ENCODE peak calls at places on chromosomes 6 and 20, in six cellular contexts. One of them, this sample, is unnamed. For H3K4me1, the result is how much of the 10 kb centered on the place peaks cover.

GRCh38 chr6:15433517-15433874 is 187.6 kb downstream of the JARID2 start:
- DNase-seq in IMR-90: no peak
- DNase-seq in mesenchymal stem cell: no peak
- DNase-seq in H1: no peak
- DNase-seq in H9: peak
- DNase-seq in trophoblast cell: no peak
- DNase-seq in this sample: no peak

GRCh38 chr6:43990627-43991619 is 136.3 kb downstream of the MRPL14 start:
- DNase-seq in IMR-90: peak
- DNase-seq in mesenchymal stem cell: peak
- DNase-seq in H1: no peak
- DNase-seq in H9: no peak
- DNase-seq in trophoblast cell: no peak
- DNase-seq in this sample: no peak

GRCh38 chr20:63074182-63074581 is 67.4 kb upstream of the BHLHE23 start:
- DNase-seq in IMR-90: no peak
- DNase-seq in mesenchymal stem cell: no peak
- DNase-seq in H1: no peak
- DNase-seq in H9: no peak
- DNase-seq in trophoblast cell: no peak
- DNase-seq in this sample: no peak

GRCh38 chr6:137218473-137218916 is 690 bp downstream of the IFNGR1 start:
- DNase-seq in IMR-90: peak
- DNase-seq in mesenchymal stem cell: peak
- DNase-seq in H1: no peak
- DNase-seq in H9: no peak
- DNase-seq in trophoblast cell: peak
- DNase-seq in this sample: peak

GRCh38 chr6:133964052-133964451 is 11.0 kb downstream of the TBPL1 start:
- DNase-seq in IMR-90: peak
- DNase-seq in mesenchymal stem cell: peak
- DNase-seq in H1: no peak
- DNase-seq in H9: no peak
- DNase-seq in trophoblast cell: peak
- DNase-seq in this sample: no peak

GRCh38 chr20:48603116-48603818 is 224.5 kb downstream of the PREX1 start:
- DNase-seq in IMR-90: no peak
- DNase-seq in mesenchymal stem cell: no peak
- DNase-seq in H1: no peak
- DNase-seq in H9: peak
- DNase-seq in trophoblast cell: no peak
- DNase-seq in this sample: no peak

GRCh38 chr6:34310846-34311245 is 62.0 kb upstream of the SMIM29 start:
- DNase-seq in IMR-90: no peak
- DNase-seq in mesenchymal stem cell: no peak
- DNase-seq in H1: no peak
- DNase-seq in H9: no peak
- DNase-seq in trophoblast cell: no peak
- DNase-seq in this sample: no peak

GRCh38 chr20:50554694-50555579 is 44.8 kb downstream of the PTPN1 start:
- DNase-seq in IMR-90: no peak
- DNase-seq in mesenchymal stem cell: no peak
- DNase-seq in H1: no peak
- DNase-seq in H9: no peak
- DNase-seq in trophoblast cell: no peak
- DNase-seq in this sample: no peak

GRCh38 chr6:141580988-141581387 is 551.7 kb upstream of the GJE1 start:
- DNase-seq in IMR-90: peak
- DNase-seq in mesenchymal stem cell: no peak
- DNase-seq in H1: no peak
- DNase-seq in H9: no peak
- DNase-seq in trophoblast cell: no peak
- DNase-seq in this sample: no peak

GRCh38 chr6:28980797-28981390 is 24.2 kb downstream of the ZNF311 start:
- DNase-seq in IMR-90: peak
- DNase-seq in mesenchymal stem cell: peak
- DNase-seq in H1: peak
- DNase-seq in H9: peak
- DNase-seq in trophoblast cell: peak
- DNase-seq in this sample: peak

GRCh38 chr6:5028301-5028700 is 24.5 kb upstream of the RPP40 start:
- DNase-seq in IMR-90: no peak
- DNase-seq in mesenchymal stem cell: no peak
- DNase-seq in H1: no peak
- DNase-seq in H9: no peak
- DNase-seq in trophoblast cell: no peak
- DNase-seq in this sample: no peak

GRCh38 chr6:39471954-39472659 is 149.6 kb upstream of the KCNK16 start:
- DNase-seq in IMR-90: no peak
- DNase-seq in mesenchymal stem cell: no peak
- DNase-seq in H1: no peak
- DNase-seq in H9: no peak
- DNase-seq in trophoblast cell: no peak
- DNase-seq in this sample: no peak

GRCh38 chr6:107443066-107443903 is 16.1 kb downstream of the PDSS2 start:
- DNase-seq in IMR-90: peak
- DNase-seq in mesenchymal stem cell: peak
- DNase-seq in H1: no peak
- DNase-seq in H9: no peak
- DNase-seq in trophoblast cell: no peak
- DNase-seq in this sample: no peak

GRCh38 chr20:21534453-21534852 is 20.6 kb upstream of the NKX2-2 start:
- DNase-seq in IMR-90: no peak
- DNase-seq in mesenchymal stem cell: no peak
- DNase-seq in H1: no peak
- DNase-seq in H9: no peak
- DNase-seq in trophoblast cell: no peak
- DNase-seq in this sample: no peak

GRCh38 chr6:153090241-153090930 is 40.7 kb downstream of the RGS17 start:
- DNase-seq in IMR-90: peak
- DNase-seq in mesenchymal stem cell: peak
- DNase-seq in H1: no peak
- DNase-seq in H9: no peak
- DNase-seq in trophoblast cell: no peak
- DNase-seq in this sample: no peak

GRCh38 chr20:63483834-63484233 is 11.4 kb upstream of the KCNQ2 start:
- DNase-seq in IMR-90: no peak
- DNase-seq in mesenchymal stem cell: no peak
- DNase-seq in H1: no peak
- DNase-seq in H9: peak
- DNase-seq in trophoblast cell: no peak
- DNase-seq in this sample: no peak

GRCh38 chr6:9646346-9647042 is 768.4 kb downstream of the TFAP2A start:
- DNase-seq in IMR-90: peak
- DNase-seq in mesenchymal stem cell: peak
- DNase-seq in H1: no peak
- DNase-seq in H9: no peak
- DNase-seq in trophoblast cell: peak
- DNase-seq in this sample: no peak

GRCh38 chr6:114377881-114378280 is 35.1 kb upstream of the HS3ST5 start:
- DNase-seq in IMR-90: peak
- DNase-seq in mesenchymal stem cell: no peak
- DNase-seq in H1: no peak
- DNase-seq in H9: no peak
- DNase-seq in trophoblast cell: no peak
- DNase-seq in this sample: no peak

GRCh38 chr6:94736231-94736630 is 841.1 kb upstream of the MANEA start:
- DNase-seq in IMR-90: no peak
- DNase-seq in mesenchymal stem cell: no peak
- DNase-seq in H1: no peak
- DNase-seq in H9: no peak
- DNase-seq in trophoblast cell: no peak
- DNase-seq in this sample: no peak

GRCh38 chr6:167564416-167565250 is 239.7 kb downstream of the TTLL2 start:
- DNase-seq in IMR-90: no peak
- DNase-seq in mesenchymal stem cell: no peak
- DNase-seq in H1: no peak
- DNase-seq in H9: no peak
- DNase-seq in trophoblast cell: no peak
- DNase-seq in this sample: no peak

GRCh38 chr6:107666084-107666981 is 157.8 kb downstream of the SCML4 start:
- DNase-seq in IMR-90: peak
- DNase-seq in mesenchymal stem cell: peak
- DNase-seq in H1: no peak
- DNase-seq in H9: no peak
- DNase-seq in trophoblast cell: no peak
- DNase-seq in this sample: no peak

GRCh38 chr6:127118505-127119360 is at the start of gene RSPO3:
- DNase-seq in IMR-90: peak
- DNase-seq in mesenchymal stem cell: peak
- DNase-seq in H1: peak
- DNase-seq in H9: peak
- DNase-seq in trophoblast cell: no peak
- DNase-seq in this sample: peak

GRCh38 chr6:139926711-139927110 is 552.3 kb upstream of the CITED2 start:
- DNase-seq in IMR-90: peak
- DNase-seq in mesenchymal stem cell: peak
- DNase-seq in H1: no peak
- DNase-seq in H9: no peak
- DNase-seq in trophoblast cell: no peak
- DNase-seq in this sample: no peak

GRCh38 chr6:107877968-107878367 is 53.9 kb upstream of the SCML4 start:
- DNase-seq in IMR-90: no peak
- DNase-seq in mesenchymal stem cell: no peak
- DNase-seq in H1: no peak
- DNase-seq in H9: no peak
- DNase-seq in trophoblast cell: no peak
- DNase-seq in this sample: no peak

GRCh38 chr6:150696156-150696555 is 96.5 kb downstream of the PLEKHG1 start:
- DNase-seq in IMR-90: no peak
- DNase-seq in mesenchymal stem cell: peak
- DNase-seq in H1: no peak
- DNase-seq in H9: no peak
- DNase-seq in trophoblast cell: no peak
- DNase-seq in this sample: no peak

GRCh38 chr20:63580796-63581461 is 6.9 kb upstream of the HELZ2 start:
- DNase-seq in IMR-90: peak
- DNase-seq in mesenchymal stem cell: peak
- DNase-seq in H1: no peak
- DNase-seq in H9: peak
- DNase-seq in trophoblast cell: peak
- DNase-seq in this sample: no peak

GRCh38 chr6:170438402-170438753 is 114.7 kb downstream of the PSMB1 start:
- DNase-seq in IMR-90: peak
- DNase-seq in mesenchymal stem cell: peak
- DNase-seq in H1: peak
- DNase-seq in H9: peak
- DNase-seq in trophoblast cell: peak
- DNase-seq in this sample: peak

GRCh38 chr6:43386492-43386891 is 17.0 kb upstream of the ZNF318 start:
- DNase-seq in IMR-90: peak
- DNase-seq in mesenchymal stem cell: no peak
- DNase-seq in H1: no peak
- DNase-seq in H9: no peak
- DNase-seq in trophoblast cell: no peak
- DNase-seq in this sample: no peak

GRCh38 chr6:170440437-170440836 is 112.7 kb downstream of the PSMB1 start:
- DNase-seq in IMR-90: no peak
- DNase-seq in mesenchymal stem cell: no peak
- DNase-seq in H1: no peak
- DNase-seq in H9: peak
- DNase-seq in trophoblast cell: no peak
- DNase-seq in this sample: no peak

GRCh38 chr20:21387528-21387927 is 9.8 kb downstream of the NKX2-4 start:
- DNase-seq in IMR-90: no peak
- DNase-seq in mesenchymal stem cell: no peak
- DNase-seq in H1: no peak
- DNase-seq in H9: no peak
- DNase-seq in trophoblast cell: no peak
- DNase-seq in this sample: no peak

GRCh38 chr6:3194535-3195376 is 32.7 kb downstream of the TUBB2B start:
- DNase-seq in IMR-90: peak
- DNase-seq in mesenchymal stem cell: peak
- DNase-seq in H1: peak
- DNase-seq in H9: peak
- DNase-seq in trophoblast cell: no peak
- DNase-seq in this sample: peak

GRCh38 chr20:61968036-61968810 is 97.5 kb downstream of the TAF4 start:
- DNase-seq in IMR-90: no peak
- DNase-seq in mesenchymal stem cell: no peak
- DNase-seq in H1: peak
- DNase-seq in H9: no peak
- DNase-seq in trophoblast cell: no peak
- DNase-seq in this sample: no peak

GRCh38 chr20:19495905-19496703 is 262.0 kb upstream of the RIN2 start:
- DNase-seq in IMR-90: no peak
- DNase-seq in mesenchymal stem cell: no peak
- DNase-seq in H1: no peak
- DNase-seq in H9: no peak
- DNase-seq in trophoblast cell: no peak
- DNase-seq in this sample: no peak

DNA sequence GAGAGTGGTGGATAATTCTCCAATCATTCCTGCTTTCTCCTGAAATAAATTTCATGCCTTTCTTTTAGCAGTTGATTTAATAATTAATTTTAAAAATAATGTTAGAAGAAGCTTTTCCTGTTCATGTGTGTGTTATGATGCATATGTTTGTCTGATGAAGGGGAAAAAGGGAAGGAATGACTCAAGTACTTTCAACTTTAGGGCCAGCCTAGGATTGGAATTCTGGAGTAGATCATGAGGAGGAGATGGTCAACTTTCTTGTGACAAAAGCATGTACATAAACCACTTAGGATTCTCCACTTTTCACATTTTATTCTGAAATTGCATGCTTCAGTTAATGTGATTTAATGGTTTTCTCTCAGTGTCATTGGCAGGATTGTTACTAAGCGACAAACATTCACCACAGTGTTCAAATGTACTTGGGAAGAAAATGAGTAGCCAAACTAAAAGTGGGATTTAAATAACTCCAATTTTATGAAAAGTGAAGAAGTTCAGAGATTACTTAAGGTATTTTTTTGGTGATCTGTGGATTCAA is 80.1 kb downstream of the UTRN start:
- DNase-seq in IMR-90: peak
- DNase-seq in mesenchymal stem cell: peak
- DNase-seq in H1: no peak
- DNase-seq in H9: no peak
- DNase-seq in trophoblast cell: no peak
- DNase-seq in this sample: no peak
- H3K14ac ChIP-seq in IMR-90: no peak
- H3K14ac ChIP-seq in mesenchymal stem cell: no peak
- H3K14ac ChIP-seq in H1: no peak
- H3K14ac ChIP-seq in H9: no peak
- H3K14ac ChIP-seq in trophoblast cell: no peak
- H3K14ac ChIP-seq in this sample: no peak

GRCh38 chr6:35495258-35496035 is 1.4 kb downstream of the TEAD3 start:
- DNase-seq in IMR-90: peak
- DNase-seq in mesenchymal stem cell: peak
- DNase-seq in H1: no peak
- DNase-seq in H9: no peak
- DNase-seq in trophoblast cell: peak
- DNase-seq in this sample: no peak
- H3K4me1 ChIP-seq in IMR-90: under half
- H3K4me1 ChIP-seq in mesenchymal stem cell: half or more
- H3K4me1 ChIP-seq in H1: under half
- H3K4me1 ChIP-seq in H9: under half
- H3K4me1 ChIP-seq in trophoblast cell: half or more
- H3K4me1 ChIP-seq in this sample: half or more

GRCh38 chr20:6704132-6704861 is 63.2 kb upstream of the BMP2 start:
- DNase-seq in IMR-90: peak
- DNase-seq in mesenchymal stem cell: peak
- DNase-seq in H1: no peak
- DNase-seq in H9: no peak
- DNase-seq in trophoblast cell: no peak
- DNase-seq in this sample: no peak
- H2BK120ac ChIP-seq in IMR-90: peak
- H2BK120ac ChIP-seq in mesenchymal stem cell: no peak
- H2BK120ac ChIP-seq in H1: no peak
- H2BK120ac ChIP-seq in H9: no peak
- H2BK120ac ChIP-seq in trophoblast cell: no peak
- H2BK120ac ChIP-seq in this sample: no peak

GRCh38 chr20:54203281-54203680 is 4.6 kb upstream of the PFDN4 start:
- DNase-seq in IMR-90: no peak
- DNase-seq in mesenchymal stem cell: no peak
- DNase-seq in H1: no peak
- DNase-seq in H9: no peak
- DNase-seq in trophoblast cell: no peak
- DNase-seq in this sample: no peak
- H3K14ac ChIP-seq in IMR-90: no peak
- H3K14ac ChIP-seq in mesenchymal stem cell: no peak
- H3K14ac ChIP-seq in H1: no peak
- H3K14ac ChIP-seq in H9: no peak
- H3K14ac ChIP-seq in trophoblast cell: no peak
- H3K14ac ChIP-seq in this sample: no peak